ENCODE peak calls at places on chromosomes 1 and 21, in seven cellular contexts. One of them, this sample, is unnamed.

GRCh38 chr1:223724376-223724775 is 12.0 kb downstream of the CAPN2 start:
- DNase-seq in stimulated activated CD8-positive, alpha-beta memory T cell treated with anti-CD3 and anti-CD28 coated beads, Interleukin-15, amount 100 ng/mL, for 4 hours: no peak
- DNase-seq in mesothelial cell of epicardium: no peak
- DNase-seq in HS-27A: no peak
- DNase-seq in ACHN: no peak
- DNase-seq in T-helper 1 cell: no peak
- DNase-seq in hippocampal formation: no peak
- DNase-seq in this sample: no peak

GRCh38 chr21:17775431-17776126 is 43.6 kb downstream of the C21orf91 start:
- DNase-seq in stimulated activated CD8-positive, alpha-beta memory T cell treated with anti-CD3 and anti-CD28 coated beads, Interleukin-15, amount 100 ng/mL, for 4 hours: peak
- DNase-seq in mesothelial cell of epicardium: no peak
- DNase-seq in HS-27A: no peak
- DNase-seq in ACHN: no peak
- DNase-seq in T-helper 1 cell: peak
- DNase-seq in hippocampal formation: no peak
- DNase-seq in this sample: no peak

GRCh38 chr1:39082140-39082799 is 56.1 kb downstream of the NDUFS5 start:
- DNase-seq in stimulated activated CD8-positive, alpha-beta memory T cell treated with anti-CD3 and anti-CD28 coated beads, Interleukin-15, amount 100 ng/mL, for 4 hours: no peak
- DNase-seq in mesothelial cell of epicardium: no peak
- DNase-seq in HS-27A: no peak
- DNase-seq in ACHN: no peak
- DNase-seq in T-helper 1 cell: no peak
- DNase-seq in hippocampal formation: no peak
- DNase-seq in this sample: no peak

GRCh38 chr1:42155362-42155761 is 2.2 kb downstream of the GUCA2B start:
- DNase-seq in stimulated activated CD8-positive, alpha-beta memory T cell treated with anti-CD3 and anti-CD28 coated beads, Interleukin-15, amount 100 ng/mL, for 4 hours: no peak
- DNase-seq in mesothelial cell of epicardium: no peak
- DNase-seq in HS-27A: no peak
- DNase-seq in ACHN: no peak
- DNase-seq in T-helper 1 cell: no peak
- DNase-seq in hippocampal formation: no peak
- DNase-seq in this sample: no peak

GRCh38 chr1:3530086-3530930 is 75.8 kb downstream of the ARHGEF16 start:
- DNase-seq in stimulated activated CD8-positive, alpha-beta memory T cell treated with anti-CD3 and anti-CD28 coated beads, Interleukin-15, amount 100 ng/mL, for 4 hours: no peak
- DNase-seq in mesothelial cell of epicardium: no peak
- DNase-seq in HS-27A: no peak
- DNase-seq in ACHN: peak
- DNase-seq in T-helper 1 cell: no peak
- DNase-seq in hippocampal formation: no peak
- DNase-seq in this sample: no peak

GRCh38 chr1:110069302-110070281 is 880 bp downstream of the ALX3 start:
- DNase-seq in stimulated activated CD8-positive, alpha-beta memory T cell treated with anti-CD3 and anti-CD28 coated beads, Interleukin-15, amount 100 ng/mL, for 4 hours: no peak
- DNase-seq in mesothelial cell of epicardium: no peak
- DNase-seq in HS-27A: no peak
- DNase-seq in ACHN: no peak
- DNase-seq in T-helper 1 cell: no peak
- DNase-seq in hippocampal formation: no peak
- DNase-seq in this sample: no peak

GRCh38 chr1:162666006-162666645 is 33.9 kb downstream of the DDR2 start:
- DNase-seq in stimulated activated CD8-positive, alpha-beta memory T cell treated with anti-CD3 and anti-CD28 coated beads, Interleukin-15, amount 100 ng/mL, for 4 hours: no peak
- DNase-seq in mesothelial cell of epicardium: no peak
- DNase-seq in HS-27A: no peak
- DNase-seq in ACHN: no peak
- DNase-seq in T-helper 1 cell: no peak
- DNase-seq in hippocampal formation: no peak
- DNase-seq in this sample: no peak

GRCh38 chr1:100860397-100860991 is 34.1 kb downstream of the EXTL2 start:
- DNase-seq in stimulated activated CD8-positive, alpha-beta memory T cell treated with anti-CD3 and anti-CD28 coated beads, Interleukin-15, amount 100 ng/mL, for 4 hours: no peak
- DNase-seq in mesothelial cell of epicardium: no peak
- DNase-seq in HS-27A: peak
- DNase-seq in ACHN: no peak
- DNase-seq in T-helper 1 cell: no peak
- DNase-seq in hippocampal formation: no peak
- DNase-seq in this sample: no peak

GRCh38 chr1:3271866-3272265 is 182.6 kb upstream of the ARHGEF16 start:
- DNase-seq in stimulated activated CD8-positive, alpha-beta memory T cell treated with anti-CD3 and anti-CD28 coated beads, Interleukin-15, amount 100 ng/mL, for 4 hours: no peak
- DNase-seq in mesothelial cell of epicardium: no peak
- DNase-seq in HS-27A: no peak
- DNase-seq in ACHN: no peak
- DNase-seq in T-helper 1 cell: no peak
- DNase-seq in hippocampal formation: no peak
- DNase-seq in this sample: no peak

GRCh38 chr1:66951513-66951912 is 26.7 kb downstream of the MIER1 start:
- DNase-seq in stimulated activated CD8-positive, alpha-beta memory T cell treated with anti-CD3 and anti-CD28 coated beads, Interleukin-15, amount 100 ng/mL, for 4 hours: no peak
- DNase-seq in mesothelial cell of epicardium: no peak
- DNase-seq in HS-27A: peak
- DNase-seq in ACHN: no peak
- DNase-seq in T-helper 1 cell: no peak
- DNase-seq in hippocampal formation: no peak
- DNase-seq in this sample: no peak

GRCh38 chr1:247287460-247287859 is 31.6 kb downstream of the VN1R5 start:
- DNase-seq in stimulated activated CD8-positive, alpha-beta memory T cell treated with anti-CD3 and anti-CD28 coated beads, Interleukin-15, amount 100 ng/mL, for 4 hours: no peak
- DNase-seq in mesothelial cell of epicardium: no peak
- DNase-seq in HS-27A: no peak
- DNase-seq in ACHN: no peak
- DNase-seq in T-helper 1 cell: no peak
- DNase-seq in hippocampal formation: no peak
- DNase-seq in this sample: no peak

GRCh38 chr1:143698016-143698415 is 273.8 kb downstream of the FAM72C start:
- DNase-seq in stimulated activated CD8-positive, alpha-beta memory T cell treated with anti-CD3 and anti-CD28 coated beads, Interleukin-15, amount 100 ng/mL, for 4 hours: no peak
- DNase-seq in mesothelial cell of epicardium: no peak
- DNase-seq in HS-27A: no peak
- DNase-seq in ACHN: peak
- DNase-seq in T-helper 1 cell: no peak
- DNase-seq in hippocampal formation: no peak
- DNase-seq in this sample: peak

GRCh38 chr21:29033871-29034270 is 9.4 kb downstream of the USP16 start:
- DNase-seq in stimulated activated CD8-positive, alpha-beta memory T cell treated with anti-CD3 and anti-CD28 coated beads, Interleukin-15, amount 100 ng/mL, for 4 hours: no peak
- DNase-seq in mesothelial cell of epicardium: no peak
- DNase-seq in HS-27A: no peak
- DNase-seq in ACHN: no peak
- DNase-seq in T-helper 1 cell: no peak
- DNase-seq in hippocampal formation: no peak
- DNase-seq in this sample: no peak

GRCh38 chr21:17900281-17900989 is 81.3 kb upstream of the C21orf91 start:
- DNase-seq in stimulated activated CD8-positive, alpha-beta memory T cell treated with anti-CD3 and anti-CD28 coated beads, Interleukin-15, amount 100 ng/mL, for 4 hours: no peak
- DNase-seq in mesothelial cell of epicardium: no peak
- DNase-seq in HS-27A: no peak
- DNase-seq in ACHN: no peak
- DNase-seq in T-helper 1 cell: no peak
- DNase-seq in hippocampal formation: no peak
- DNase-seq in this sample: no peak

GRCh38 chr1:58500036-58500435 is 46.5 kb downstream of the OMA1 start:
- DNase-seq in stimulated activated CD8-positive, alpha-beta memory T cell treated with anti-CD3 and anti-CD28 coated beads, Interleukin-15, amount 100 ng/mL, for 4 hours: no peak
- DNase-seq in mesothelial cell of epicardium: no peak
- DNase-seq in HS-27A: no peak
- DNase-seq in ACHN: no peak
- DNase-seq in T-helper 1 cell: no peak
- DNase-seq in hippocampal formation: no peak
- DNase-seq in this sample: peak

GRCh38 chr21:21187579-21187978 is 189.4 kb downstream of the NCAM2 start:
- DNase-seq in stimulated activated CD8-positive, alpha-beta memory T cell treated with anti-CD3 and anti-CD28 coated beads, Interleukin-15, amount 100 ng/mL, for 4 hours: no peak
- DNase-seq in mesothelial cell of epicardium: no peak
- DNase-seq in HS-27A: no peak
- DNase-seq in ACHN: peak
- DNase-seq in T-helper 1 cell: no peak
- DNase-seq in hippocampal formation: no peak
- DNase-seq in this sample: no peak

GRCh38 chr1:157115851-157116734 is 16.5 kb upstream of the ETV3L start:
- DNase-seq in stimulated activated CD8-positive, alpha-beta memory T cell treated with anti-CD3 and anti-CD28 coated beads, Interleukin-15, amount 100 ng/mL, for 4 hours: no peak
- DNase-seq in mesothelial cell of epicardium: no peak
- DNase-seq in HS-27A: no peak
- DNase-seq in ACHN: no peak
- DNase-seq in T-helper 1 cell: no peak
- DNase-seq in hippocampal formation: no peak
- DNase-seq in this sample: no peak

GRCh38 chr1:245716561-245716960 is 561.8 kb downstream of the KIF26B start:
- DNase-seq in stimulated activated CD8-positive, alpha-beta memory T cell treated with anti-CD3 and anti-CD28 coated beads, Interleukin-15, amount 100 ng/mL, for 4 hours: no peak
- DNase-seq in mesothelial cell of epicardium: no peak
- DNase-seq in HS-27A: no peak
- DNase-seq in ACHN: no peak
- DNase-seq in T-helper 1 cell: no peak
- DNase-seq in hippocampal formation: no peak
- DNase-seq in this sample: no peak

GRCh38 chr1:37434292-37434907 is 40.0 kb upstream of the ZC3H12A start:
- DNase-seq in stimulated activated CD8-positive, alpha-beta memory T cell treated with anti-CD3 and anti-CD28 coated beads, Interleukin-15, amount 100 ng/mL, for 4 hours: peak
- DNase-seq in mesothelial cell of epicardium: peak
- DNase-seq in HS-27A: no peak
- DNase-seq in ACHN: peak
- DNase-seq in T-helper 1 cell: peak
- DNase-seq in hippocampal formation: peak
- DNase-seq in this sample: peak

GRCh38 chr1:2208309-2209239 is 14.0 kb upstream of the FAAP20 start:
- DNase-seq in stimulated activated CD8-positive, alpha-beta memory T cell treated with anti-CD3 and anti-CD28 coated beads, Interleukin-15, amount 100 ng/mL, for 4 hours: no peak
- DNase-seq in mesothelial cell of epicardium: no peak
- DNase-seq in HS-27A: no peak
- DNase-seq in ACHN: peak
- DNase-seq in T-helper 1 cell: no peak
- DNase-seq in hippocampal formation: no peak
- DNase-seq in this sample: no peak

GRCh38 chr1:32066489-32066873 is 6.3 kb upstream of the TMEM39B start:
- DNase-seq in stimulated activated CD8-positive, alpha-beta memory T cell treated with anti-CD3 and anti-CD28 coated beads, Interleukin-15, amount 100 ng/mL, for 4 hours: no peak
- DNase-seq in mesothelial cell of epicardium: no peak
- DNase-seq in HS-27A: peak
- DNase-seq in ACHN: no peak
- DNase-seq in T-helper 1 cell: no peak
- DNase-seq in hippocampal formation: peak
- DNase-seq in this sample: peak

GRCh38 chr1:218494000-218494399 is 148.9 kb downstream of the TGFB2 start:
- DNase-seq in stimulated activated CD8-positive, alpha-beta memory T cell treated with anti-CD3 and anti-CD28 coated beads, Interleukin-15, amount 100 ng/mL, for 4 hours: no peak
- DNase-seq in mesothelial cell of epicardium: no peak
- DNase-seq in HS-27A: no peak
- DNase-seq in ACHN: no peak
- DNase-seq in T-helper 1 cell: no peak
- DNase-seq in hippocampal formation: no peak
- DNase-seq in this sample: no peak

GRCh38 chr1:175757381-175758015 is 14.1 kb upstream of the TNR start:
- DNase-seq in stimulated activated CD8-positive, alpha-beta memory T cell treated with anti-CD3 and anti-CD28 coated beads, Interleukin-15, amount 100 ng/mL, for 4 hours: no peak
- DNase-seq in mesothelial cell of epicardium: no peak
- DNase-seq in HS-27A: no peak
- DNase-seq in ACHN: peak
- DNase-seq in T-helper 1 cell: no peak
- DNase-seq in hippocampal formation: no peak
- DNase-seq in this sample: peak

GRCh38 chr1:246470588-246470987 is 36.5 kb downstream of the SMYD3 start:
- DNase-seq in stimulated activated CD8-positive, alpha-beta memory T cell treated with anti-CD3 and anti-CD28 coated beads, Interleukin-15, amount 100 ng/mL, for 4 hours: no peak
- DNase-seq in mesothelial cell of epicardium: no peak
- DNase-seq in HS-27A: no peak
- DNase-seq in ACHN: no peak
- DNase-seq in T-helper 1 cell: no peak
- DNase-seq in hippocampal formation: no peak
- DNase-seq in this sample: no peak

GRCh38 chr1:8015036-8015808 is 10.9 kb downstream of the ERRFI1 start:
- DNase-seq in stimulated activated CD8-positive, alpha-beta memory T cell treated with anti-CD3 and anti-CD28 coated beads, Interleukin-15, amount 100 ng/mL, for 4 hours: no peak
- DNase-seq in mesothelial cell of epicardium: no peak
- DNase-seq in HS-27A: peak
- DNase-seq in ACHN: peak
- DNase-seq in T-helper 1 cell: no peak
- DNase-seq in hippocampal formation: peak
- DNase-seq in this sample: peak

GRCh38 chr1:235632538-235633219 is 16.9 kb downstream of the GNG4 start:
- DNase-seq in stimulated activated CD8-positive, alpha-beta memory T cell treated with anti-CD3 and anti-CD28 coated beads, Interleukin-15, amount 100 ng/mL, for 4 hours: no peak
- DNase-seq in mesothelial cell of epicardium: no peak
- DNase-seq in HS-27A: peak
- DNase-seq in ACHN: peak
- DNase-seq in T-helper 1 cell: no peak
- DNase-seq in hippocampal formation: no peak
- DNase-seq in this sample: no peak

GRCh38 chr1:90724361-90724760 is 7.3 kb upstream of the BARHL2 start:
- DNase-seq in stimulated activated CD8-positive, alpha-beta memory T cell treated with anti-CD3 and anti-CD28 coated beads, Interleukin-15, amount 100 ng/mL, for 4 hours: no peak
- DNase-seq in mesothelial cell of epicardium: no peak
- DNase-seq in HS-27A: no peak
- DNase-seq in ACHN: no peak
- DNase-seq in T-helper 1 cell: no peak
- DNase-seq in hippocampal formation: no peak
- DNase-seq in this sample: no peak

GRCh38 chr1:174743654-174744561 is 255.8 kb upstream of the CACYBP start:
- DNase-seq in stimulated activated CD8-positive, alpha-beta memory T cell treated with anti-CD3 and anti-CD28 coated beads, Interleukin-15, amount 100 ng/mL, for 4 hours: no peak
- DNase-seq in mesothelial cell of epicardium: no peak
- DNase-seq in HS-27A: peak
- DNase-seq in ACHN: peak
- DNase-seq in T-helper 1 cell: no peak
- DNase-seq in hippocampal formation: no peak
- DNase-seq in this sample: peak

GRCh38 chr1:16628361-16629111 is 15.2 kb upstream of the NBPF1 start:
- DNase-seq in stimulated activated CD8-positive, alpha-beta memory T cell treated with anti-CD3 and anti-CD28 coated beads, Interleukin-15, amount 100 ng/mL, for 4 hours: no peak
- DNase-seq in mesothelial cell of epicardium: no peak
- DNase-seq in HS-27A: no peak
- DNase-seq in ACHN: no peak
- DNase-seq in T-helper 1 cell: no peak
- DNase-seq in hippocampal formation: no peak
- DNase-seq in this sample: no peak

GRCh38 chr1:201673912-201674311 is 135.0 kb downstream of the NAV1 start:
- DNase-seq in stimulated activated CD8-positive, alpha-beta memory T cell treated with anti-CD3 and anti-CD28 coated beads, Interleukin-15, amount 100 ng/mL, for 4 hours: no peak
- DNase-seq in mesothelial cell of epicardium: no peak
- DNase-seq in HS-27A: no peak
- DNase-seq in ACHN: no peak
- DNase-seq in T-helper 1 cell: no peak
- DNase-seq in hippocampal formation: no peak
- DNase-seq in this sample: no peak

This sample was measured in SK-MEL-5.